ENCODE peak calls at places on chromosome 7, in five cellular contexts. R is glutamatergic neuron; U is stimulated activated CD4-positive, alpha-beta T cell treated with anti-CD3 and anti-CD28 coated beads, Interleukin-12 subunit alpha, Interleukin-12 subunit beta, amount 100 ng/mL, for 48 hours; K is RPMI8226; A is cardiac muscle cell. S is an unnamed sample.

GRCh38 chr7:95929710-95930295 is 157.4 kb downstream of the DYNC1I1 start:
- DNase-seq in R (no peak), U (no peak), K (no peak), A (no peak), S (no peak)

GRCh38 chr7:55733584-55733983 is 129.0 kb downstream of the SEPTIN14 start:
- DNase-seq in R (no peak), U (no peak), K (no peak), A (peak; percentile 0), S (no peak)

GRCh38 chr7:115494529-115495147 is 535.9 kb downstream of the TFEC start:
- DNase-seq in R (no peak), U (no peak), K (no peak), A (no peak), S (no peak)

GRCh38 chr7:133704436-133704835 is 422.7 kb upstream of the LRGUK start:
- DNase-seq in R (no peak), U (no peak), K (no peak), A (no peak), S (no peak)

GRCh38 chr7:30736291-30736690 is 15.6 kb upstream of the INMT start:
- DNase-seq in R (no peak), U (no peak), K (no peak), A (no peak), S (no peak)

GRCh38 chr7:46580756-46581155 is 659.7 kb upstream of the IGFBP3 start:
- DNase-seq in R (no peak), U (no peak), K (no peak), A (no peak), S (no peak)

GRCh38 chr7:23246540-23246939 is at the start of gene GPNMB:
- DNase-seq in R (no peak), U (no peak), K (no peak), A (peak; percentile 86), S (no peak)

GRCh38 chr7:147279516-147279915 is 1162.9 kb downstream of the CNTNAP2 start:
- DNase-seq in R (no peak), U (no peak), K (no peak), A (no peak), S (no peak)

GRCh38 chr7:73937014-73937413 is 76.1 kb downstream of the TMEM270 start:
- DNase-seq in R (no peak), U (no peak), K (no peak), A (no peak), S (no peak)

GRCh38 chr7:6460990-6461584 is 13.3 kb upstream of the DAGLB start:
- DNase-seq in R (no peak), U (no peak), K (no peak), A (no peak), S (no peak)

GRCh38 chr7:104679085-104679484 is 334.9 kb upstream of the KMT2E start:
- DNase-seq in R (no peak), U (no peak), K (no peak), A (no peak), S (no peak)

GRCh38 chr7:2932761-2933251 is 88.7 kb upstream of the GNA12 start:
- DNase-seq in R (peak; percentile 61), U (no peak), K (no peak), A (no peak), S (no peak)

GRCh38 chr7:50793947-50794570 is 11.4 kb upstream of the GRB10 start:
- DNase-seq in R (no peak), U (no peak), K (no peak), A (no peak), S (no peak)

GRCh38 chr7:100957832-100958421 is 8.6 kb downstream of the MUC3A start:
- DNase-seq in R (no peak), U (no peak), K (no peak), A (peak; percentile 13), S (no peak)

GRCh38 chr7:131443496-131443895 is 112.9 kb downstream of the PODXL start:
- DNase-seq in R (no peak), U (no peak), K (no peak), A (peak; percentile 90), S (no peak)

GRCh38 chr7:5139998-5140397 is 50.0 kb upstream of the WIPI2 start:
- DNase-seq in R (peak; percentile 53), U (no peak), K (peak; percentile 58), A (peak; percentile 42), S (peak; percentile 29)

GRCh38 chr7:151853896-151854807 is 22.8 kb downstream of the PRKAG2 start:
- DNase-seq in R (peak; percentile 40), U (no peak), K (no peak), A (no peak), S (no peak)

GRCh38 chr7:50229964-50230363 is 74.6 kb upstream of the IKZF1 start:
- DNase-seq in R (no peak), U (no peak), K (peak; percentile 45), A (peak; percentile 1), S (no peak)

GRCh38 chr7:150390206-150390605 is 11.1 kb downstream of the ZNF775 start:
- DNase-seq in R (no peak), U (no peak), K (no peak), A (no peak), S (no peak)

GRCh38 chr7:108653526-108653925 is 83.9 kb downstream of the DNAJB9 start:
- DNase-seq in R (no peak), U (no peak), K (no peak), A (peak; percentile 38), S (no peak)

GRCh38 chr7:54541941-54542618 is at the start of gene VSTM2A:
- DNase-seq in R (peak; percentile 80), U (no peak), K (no peak), A (peak; percentile 2), S (no peak)